ENCODE peak calls at places on chromosomes 5 and 9, in four cellular contexts. C, V, E and Z are unnamed samples.

GRCh38 chr5:175448276-175448675 is 4.3 kb upstream of the DRD1 start:
- DNase-seq in C (no peak), V (no peak), E (no peak), Z (no peak)

GRCh38 chr5:146632620-146633019 is 116.6 kb upstream of the GPR151 start:
- DNase-seq in C (no peak), V (no peak), E (no peak), Z (no peak)

GRCh38 chr5:158414333-158414762 is 555.4 kb upstream of the CLINT1 start:
- DNase-seq in V (no peak), E (no peak), C (no peak), Z (no peak)

GRCh38 chr5:56110646-56111403 is 116.1 kb upstream of the IL6ST start:
- DNase-seq in E (no peak), V (peak; percentile 22), C (no peak), Z (no peak)

GRCh38 chr5:80711938-80712337 is 57.2 kb upstream of the DHFR start:
- DNase-seq in V (peak; percentile 44), C (no peak), E (peak; percentile 7), Z (no peak)

GRCh38 chr5:8981496-8981895 is 564.4 kb downstream of the SEMA5A start:
- DNase-seq in E (no peak), C (no peak), V (peak; percentile 54), Z (peak; percentile 36)

GRCh38 chr5:175257128-175257846 is 186.7 kb downstream of the DRD1 start:
- DNase-seq in V (no peak), C (no peak), E (no peak), Z (no peak)

GRCh38 chr9:31103836-31104235 is 1280.6 kb upstream of the ACO1 start:
- DNase-seq in E (no peak), V (peak; percentile 79), C (no peak), Z (peak; percentile 21)

GRCh38 chr9:20987521-20987920 is 43.9 kb downstream of the HACD4 start:
- DNase-seq in V (no peak), C (peak; percentile 15), E (no peak), Z (no peak)

GRCh38 chr9:38141751-38142150 is 72.7 kb upstream of the SHB start:
- DNase-seq in C (no peak), V (peak; percentile 85), E (no peak), Z (peak; percentile 79)

GRCh38 chr5:154206291-154206690 is 15.8 kb downstream of the GALNT10 start:
- DNase-seq in C (peak; percentile 31), V (no peak), E (no peak), Z (no peak)

GRCh38 chr9:100427366-100428263 is 672 bp downstream of the MSANTD3 start:
- DNase-seq in E (peak; percentile 50), V (peak; percentile 79), C (no peak), Z (peak; percentile 47)

GRCh38 chr5:33563530-33563929 is 122.8 kb downstream of the TARS1 start:
- DNase-seq in C (no peak), V (no peak), E (no peak), Z (no peak)

GRCh38 chr5:138632900-138633489 is 57.8 kb upstream of the HSPA9 start:
- DNase-seq in V (peak; percentile 79), E (no peak), C (peak; percentile 74), Z (peak; percentile 47)

GRCh38 chr5:135341696-135342095 is 57.3 kb downstream of the MACROH2A1 start:
- DNase-seq in C (no peak), E (no peak), V (no peak), Z (no peak)

GRCh38 chr5:1378866-1379659 is 34.2 kb upstream of the CLPTM1L start:
- DNase-seq in V (no peak), C (no peak), E (no peak), Z (no peak)

GRCh38 chr5:127805448-127805847 is 102.3 kb downstream of the CCDC192 start:
- DNase-seq in E (no peak), C (no peak), V (no peak), Z (no peak)

GRCh38 chr9:92984976-92985375 is 37.7 kb downstream of the FGD3 start:
- DNase-seq in V (no peak), E (no peak), C (no peak), Z (no peak)

GRCh38 chr9:11374961-11375360 is 762.2 kb upstream of the PTPRD start:
- DNase-seq in V (no peak), C (no peak), E (no peak), Z (no peak)

GRCh38 chr5:174424219-174425053 is 299.9 kb upstream of the MSX2 start:
- DNase-seq in C (no peak), V (no peak), E (no peak), Z (no peak)

GRCh38 chr5:169856571-169856970 is 123.7 kb downstream of the INSYN2B start:
- DNase-seq in E (no peak), V (peak; percentile 91), C (no peak), Z (peak; percentile 61)

GRCh38 chr5:53342261-53342660 is 138.2 kb upstream of the FST start:
- DNase-seq in C (no peak), E (no peak), V (no peak), Z (no peak)

GRCh38 chr5:134007581-134008256 is 2.9 kb upstream of the VDAC1 start:
- DNase-seq in E (no peak), C (no peak), V (no peak), Z (no peak)

GRCh38 chr5:123696948-123697347 is 185.0 kb downstream of the CSNK1G3 start:
- DNase-seq in V (peak; percentile 45), E (peak; percentile 4), C (no peak), Z (no peak)

GRCh38 chr9:70043285-70043684 is 363 bp upstream of the MAMDC2 start:
- DNase-seq in V (peak; percentile 69), C (no peak), E (no peak), Z (no peak)

GRCh38 chr5:84791153-84791552 is 406.5 kb upstream of the EDIL3 start:
- DNase-seq in E (no peak), V (no peak), C (peak; percentile 72), Z (no peak)

GRCh38 chr5:141992349-141992963 is 20.4 kb downstream of the GNPDA1 start:
- DNase-seq in C (peak; percentile 33), E (peak; percentile 66), V (peak; percentile 68), Z (no peak)

GRCh38 chr9:113808391-113809191 is 67.5 kb upstream of the ZNF618 start:
- DNase-seq in E (no peak), V (peak; percentile 70), C (peak; percentile 61), Z (peak; percentile 32)

GRCh38 chr5:78638423-78638822 is 10.1 kb downstream of the LHFPL2 start:
- DNase-seq in E (no peak), V (peak; percentile 100), C (no peak), Z (peak; percentile 89)

GRCh38 chr5:136205061-136205702 is 12.2 kb upstream of the SMIM32 start:
- DNase-seq in V (peak; percentile 49), C (no peak), E (no peak), Z (no peak)

GRCh38 chr5:109844148-109844547 is 154.4 kb downstream of the MAN2A1 start:
- DNase-seq in E (no peak), V (no peak), C (no peak), Z (no peak)

GRCh38 chr9:249025-249424 is 34.4 kb downstream of the DOCK8 start:
- DNase-seq in C (peak; percentile 18), V (peak; percentile 60), E (no peak), Z (peak; percentile 17)